ENCODE peak calls at places on chromosomes 3 and 15, in eight cellular contexts. One of them, this sample, is unnamed.

GRCh38 chr3:194488007-194488742 is 1.4 kb upstream of the ATP13A3 start:
- DNase-seq in astrocyte: peak; percentile 61
- DNase-seq in stomach: no peak
- DNase-seq in right cardiac atrium: no peak
- DNase-seq in upper lobe of right lung: no peak
- DNase-seq in neural progenitor cell: no peak
- DNase-seq in CD8-positive, alpha-beta T cell: no peak
- DNase-seq in upper lobe of left lung: no peak
- DNase-seq in this sample: no peak

GRCh38 chr3:27720899-27721716 is 1.0 kb downstream of the EOMES start:
- DNase-seq in stomach: no peak
- DNase-seq in CD8-positive, alpha-beta T cell: no peak
- DNase-seq in right cardiac atrium: no peak
- DNase-seq in astrocyte: no peak
- DNase-seq in upper lobe of left lung: peak; percentile 88
- DNase-seq in neural progenitor cell: peak; percentile 64
- DNase-seq in upper lobe of right lung: no peak
- DNase-seq in this sample: no peak

GRCh38 chr3:115931581-115931980 is 308.3 kb downstream of the GAP43 start:
- DNase-seq in upper lobe of left lung: no peak
- DNase-seq in neural progenitor cell: no peak
- DNase-seq in stomach: no peak
- DNase-seq in astrocyte: no peak
- DNase-seq in CD8-positive, alpha-beta T cell: no peak
- DNase-seq in right cardiac atrium: no peak
- DNase-seq in upper lobe of right lung: no peak
- DNase-seq in this sample: no peak

GRCh38 chr15:55357774-55358173 is 38.8 kb downstream of the PIGB start:
- DNase-seq in neural progenitor cell: no peak
- DNase-seq in right cardiac atrium: no peak
- DNase-seq in astrocyte: peak; percentile 77
- DNase-seq in stomach: no peak
- DNase-seq in upper lobe of left lung: no peak
- DNase-seq in upper lobe of right lung: no peak
- DNase-seq in CD8-positive, alpha-beta T cell: no peak
- DNase-seq in this sample: no peak

GRCh38 chr15:33125883-33126535 is 68.5 kb downstream of the FMN1 start:
- DNase-seq in neural progenitor cell: no peak
- DNase-seq in upper lobe of left lung: no peak
- DNase-seq in upper lobe of right lung: no peak
- DNase-seq in CD8-positive, alpha-beta T cell: no peak
- DNase-seq in astrocyte: no peak
- DNase-seq in stomach: no peak
- DNase-seq in right cardiac atrium: no peak
- DNase-seq in this sample: no peak

GRCh38 chr3:9841015-9841414 is 2.8 kb downstream of the RPUSD3 start:
- DNase-seq in astrocyte: no peak
- DNase-seq in CD8-positive, alpha-beta T cell: no peak
- DNase-seq in right cardiac atrium: no peak
- DNase-seq in stomach: no peak
- DNase-seq in upper lobe of left lung: no peak
- DNase-seq in neural progenitor cell: no peak
- DNase-seq in upper lobe of right lung: no peak
- DNase-seq in this sample: no peak

GRCh38 chr3:20837676-20838302 is 651.8 kb upstream of the SGO1 start:
- DNase-seq in right cardiac atrium: no peak
- DNase-seq in upper lobe of left lung: no peak
- DNase-seq in neural progenitor cell: no peak
- DNase-seq in upper lobe of right lung: no peak
- DNase-seq in stomach: peak; percentile 36
- DNase-seq in CD8-positive, alpha-beta T cell: no peak
- DNase-seq in astrocyte: no peak
- DNase-seq in this sample: no peak

GRCh38 chr3:170469151-170470062 is 50.7 kb downstream of the CLDN11 start:
- DNase-seq in right cardiac atrium: no peak
- DNase-seq in CD8-positive, alpha-beta T cell: no peak
- DNase-seq in upper lobe of right lung: no peak
- DNase-seq in upper lobe of left lung: no peak
- DNase-seq in astrocyte: peak; percentile 74
- DNase-seq in neural progenitor cell: no peak
- DNase-seq in stomach: no peak
- DNase-seq in this sample: no peak

GRCh38 chr3:33438284-33438668 is 1.9 kb downstream of the UBP1 start:
- DNase-seq in neural progenitor cell: peak; percentile 18
- DNase-seq in upper lobe of left lung: no peak
- DNase-seq in CD8-positive, alpha-beta T cell: no peak
- DNase-seq in astrocyte: peak; percentile 47
- DNase-seq in upper lobe of right lung: no peak
- DNase-seq in stomach: no peak
- DNase-seq in right cardiac atrium: no peak
- DNase-seq in this sample: no peak

GRCh38 chr3:5542472-5542871 is 355.0 kb downstream of the EDEM1 start:
- DNase-seq in right cardiac atrium: no peak
- DNase-seq in upper lobe of right lung: no peak
- DNase-seq in astrocyte: no peak
- DNase-seq in CD8-positive, alpha-beta T cell: no peak
- DNase-seq in stomach: no peak
- DNase-seq in upper lobe of left lung: no peak
- DNase-seq in neural progenitor cell: no peak
- DNase-seq in this sample: no peak

GRCh38 chr3:67947808-67948508 is 293.5 kb upstream of the SUCLG2 start:
- DNase-seq in upper lobe of left lung: no peak
- DNase-seq in astrocyte: no peak
- DNase-seq in stomach: no peak
- DNase-seq in CD8-positive, alpha-beta T cell: peak; percentile 50
- DNase-seq in upper lobe of right lung: no peak
- DNase-seq in neural progenitor cell: peak; percentile 69
- DNase-seq in right cardiac atrium: no peak
- DNase-seq in this sample: no peak

GRCh38 chr3:50126287-50127211 is 28.6 kb upstream of the SEMA3F start:
- DNase-seq in right cardiac atrium: no peak
- DNase-seq in upper lobe of right lung: peak; percentile 61
- DNase-seq in stomach: peak; percentile 65
- DNase-seq in upper lobe of left lung: no peak
- DNase-seq in neural progenitor cell: peak; percentile 48
- DNase-seq in CD8-positive, alpha-beta T cell: no peak
- DNase-seq in astrocyte: peak; percentile 23
- DNase-seq in this sample: no peak

GRCh38 chr3:123330441-123330991 is 118.4 kb downstream of the ADCY5 start:
- DNase-seq in upper lobe of left lung: no peak
- DNase-seq in neural progenitor cell: no peak
- DNase-seq in CD8-positive, alpha-beta T cell: no peak
- DNase-seq in stomach: no peak
- DNase-seq in right cardiac atrium: no peak
- DNase-seq in astrocyte: no peak
- DNase-seq in upper lobe of right lung: peak; percentile 61
- DNase-seq in this sample: no peak

GRCh38 chr15:26051771-26052685 is 188.9 kb upstream of the ATP10A start:
- DNase-seq in astrocyte: no peak
- DNase-seq in upper lobe of right lung: no peak
- DNase-seq in stomach: no peak
- DNase-seq in upper lobe of left lung: no peak
- DNase-seq in right cardiac atrium: peak; percentile 28
- DNase-seq in CD8-positive, alpha-beta T cell: no peak
- DNase-seq in neural progenitor cell: no peak
- DNase-seq in this sample: peak; percentile 43

GRCh38 chr3:185831195-185831594 is 6.4 kb upstream of the IGF2BP2 start:
- DNase-seq in CD8-positive, alpha-beta T cell: no peak
- DNase-seq in upper lobe of left lung: no peak
- DNase-seq in upper lobe of right lung: no peak
- DNase-seq in stomach: no peak
- DNase-seq in neural progenitor cell: no peak
- DNase-seq in astrocyte: no peak
- DNase-seq in right cardiac atrium: no peak
- DNase-seq in this sample: no peak

DNA sequence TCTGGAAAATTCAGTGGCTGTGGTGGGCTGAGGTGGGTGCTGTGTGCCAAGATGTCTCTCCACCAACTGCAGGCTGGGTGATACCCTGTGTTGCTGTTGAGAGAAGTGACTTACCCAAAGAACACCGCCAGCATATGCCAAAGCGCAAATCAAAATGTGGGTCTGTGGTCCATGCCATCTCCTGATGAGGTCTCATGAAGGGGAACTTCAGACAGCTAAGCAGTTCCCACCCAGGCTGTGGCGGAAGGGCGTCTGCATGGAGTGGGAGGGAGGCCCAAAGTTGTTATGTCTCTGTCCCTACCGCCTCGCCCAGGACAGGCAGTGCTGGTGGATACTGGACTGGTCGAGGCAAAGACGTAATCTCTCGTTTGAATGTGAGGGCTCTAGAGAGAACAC is 70.9 kb upstream of the PLXNA1 start:
- DNase-seq in upper lobe of left lung: no peak
- DNase-seq in right cardiac atrium: no peak
- DNase-seq in neural progenitor cell: no peak
- DNase-seq in stomach: no peak
- DNase-seq in upper lobe of right lung: no peak
- DNase-seq in astrocyte: no peak
- DNase-seq in CD8-positive, alpha-beta T cell: no peak
- DNase-seq in this sample: no peak
- H3K27me3 ChIP-seq in upper lobe of left lung: no peaks in the 10 kb centered on the region
- H3K27me3 ChIP-seq in right cardiac atrium: no peaks in the 10 kb centered on the region
- H3K27me3 ChIP-seq in neural progenitor cell: no peaks in the 10 kb centered on the region
- H3K27me3 ChIP-seq in stomach: no peaks in the 10 kb centered on the region
- H3K27me3 ChIP-seq in upper lobe of right lung: no peaks in the 10 kb centered on the region
- H3K27me3 ChIP-seq in astrocyte: no peaks in the 10 kb centered on the region
- H3K27me3 ChIP-seq in CD8-positive, alpha-beta T cell: no peaks in the 10 kb centered on the region
- H3K27me3 ChIP-seq in this sample: no peaks in the 10 kb centered on the region

DNA sequence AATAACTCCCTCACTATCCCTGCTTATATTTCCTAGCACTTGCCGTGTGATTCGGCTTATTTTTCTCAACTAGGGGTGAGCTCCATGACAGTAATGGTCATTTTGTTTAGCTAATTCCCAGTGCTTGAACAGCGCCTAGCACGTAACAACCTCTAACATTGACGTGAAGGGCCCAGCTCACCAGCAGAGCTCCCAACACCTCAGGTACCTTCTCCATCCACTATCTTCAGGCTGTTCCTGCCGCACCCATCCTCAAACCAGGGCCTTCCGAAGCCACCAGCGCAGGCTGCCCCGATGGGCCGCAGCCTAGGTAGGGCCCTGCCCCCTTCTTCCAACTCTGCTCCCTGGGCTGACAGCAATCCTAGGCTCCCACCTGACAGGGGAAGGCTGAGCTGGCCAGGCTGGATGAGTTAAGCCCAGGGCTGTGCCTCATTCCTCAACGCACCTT is 751 bp upstream of the RPS17 start:
- DNase-seq in astrocyte: peak; percentile 14
- DNase-seq in upper lobe of left lung: peak; percentile 77
- DNase-seq in upper lobe of right lung: peak; percentile 67
- DNase-seq in right cardiac atrium: no peak
- DNase-seq in neural progenitor cell: peak; percentile 33
- DNase-seq in CD8-positive, alpha-beta T cell: no peak
- DNase-seq in stomach: no peak
- DNase-seq in this sample: no peak
- H3K27me3 ChIP-seq in astrocyte: no peaks in the 10 kb centered on the region
- H3K27me3 ChIP-seq in upper lobe of left lung: no peaks in the 10 kb centered on the region
- H3K27me3 ChIP-seq in upper lobe of right lung: no peaks in the 10 kb centered on the region
- H3K27me3 ChIP-seq in right cardiac atrium: no peaks in the 10 kb centered on the region
- H3K27me3 ChIP-seq in neural progenitor cell: no peaks in the 10 kb centered on the region
- H3K27me3 ChIP-seq in CD8-positive, alpha-beta T cell: no peaks in the 10 kb centered on the region
- H3K27me3 ChIP-seq in stomach: no peaks in the 10 kb centered on the region
- H3K27me3 ChIP-seq in this sample: no peaks in the 10 kb centered on the region

DNA sequence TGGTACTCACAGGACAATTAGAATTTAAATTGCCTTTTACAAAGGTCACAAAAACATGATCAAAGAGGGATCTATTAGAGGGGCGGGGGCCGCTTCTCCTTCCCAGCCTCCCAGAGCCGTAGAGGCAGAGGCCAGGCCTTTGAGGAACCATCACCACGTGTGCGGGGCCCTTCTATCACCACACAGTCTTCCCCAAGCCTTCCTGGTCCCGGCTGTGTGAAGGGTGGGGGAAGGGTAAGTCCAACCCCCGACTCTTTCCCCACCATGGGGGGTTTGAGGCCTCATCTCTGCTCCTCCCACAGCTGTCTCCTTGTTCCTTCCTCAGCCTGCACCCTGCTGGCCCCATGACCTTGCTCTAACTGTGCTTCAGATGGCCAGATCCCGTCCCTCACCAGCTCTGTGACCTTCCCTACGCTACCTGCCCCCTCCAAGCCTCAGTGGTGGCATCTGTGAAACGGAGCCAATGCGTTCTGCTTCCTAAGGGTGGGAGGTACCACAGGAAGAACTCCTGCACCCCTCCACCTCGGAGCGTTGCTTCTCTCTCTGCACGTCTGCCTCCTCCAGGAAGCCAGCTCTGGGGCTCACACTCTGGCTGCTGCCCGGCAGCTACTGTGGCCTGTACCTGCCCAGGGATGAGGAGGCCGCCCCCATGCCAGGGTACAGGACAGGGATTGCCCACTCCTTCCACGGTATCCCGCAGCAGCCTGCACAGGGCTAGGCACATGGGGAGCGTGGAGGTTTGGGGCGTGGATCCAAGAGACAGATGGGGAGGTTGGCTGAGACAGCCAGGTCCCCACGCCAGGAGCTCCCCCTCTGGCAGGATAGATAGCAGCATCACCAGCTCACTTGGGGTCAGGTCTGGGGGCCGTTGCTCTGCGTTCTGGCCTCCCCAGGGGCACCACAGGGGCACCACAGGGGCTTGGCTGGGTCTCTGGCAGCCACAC is 83.8 kb downstream of the LINGO1 start:
- DNase-seq in right cardiac atrium: no peak
- DNase-seq in stomach: no peak
- DNase-seq in CD8-positive, alpha-beta T cell: no peak
- DNase-seq in upper lobe of left lung: peak; percentile 40
- DNase-seq in neural progenitor cell: peak; percentile 39
- DNase-seq in astrocyte: no peak
- DNase-seq in upper lobe of right lung: no peak
- DNase-seq in this sample: peak; percentile 42
- H3K27me3 ChIP-seq in right cardiac atrium: no peaks in the 10 kb centered on the region
- H3K27me3 ChIP-seq in stomach: no peaks in the 10 kb centered on the region
- H3K27me3 ChIP-seq in CD8-positive, alpha-beta T cell: no peaks in the 10 kb centered on the region
- H3K27me3 ChIP-seq in upper lobe of left lung: no peaks in the 10 kb centered on the region
- H3K27me3 ChIP-seq in neural progenitor cell: no peaks in the 10 kb centered on the region
- H3K27me3 ChIP-seq in astrocyte: no peaks in the 10 kb centered on the region
- H3K27me3 ChIP-seq in upper lobe of right lung: no peaks in the 10 kb centered on the region
- H3K27me3 ChIP-seq in this sample: no peaks in the 10 kb centered on the region

GRCh38 chr3:10994311-10994710 is 1.8 kb downstream of the SLC6A1 start:
- DNase-seq in stomach: no peak
- DNase-seq in neural progenitor cell: peak; percentile 23
- DNase-seq in upper lobe of right lung: no peak
- DNase-seq in upper lobe of left lung: no peak
- DNase-seq in CD8-positive, alpha-beta T cell: no peak
- DNase-seq in astrocyte: no peak
- DNase-seq in right cardiac atrium: no peak
- DNase-seq in this sample: no peak

GRCh38 chr3:10995871-10996270 is 3.3 kb downstream of the SLC6A1 start:
- DNase-seq in neural progenitor cell: no peak
- DNase-seq in right cardiac atrium: no peak
- DNase-seq in upper lobe of right lung: no peak
- DNase-seq in stomach: no peak
- DNase-seq in astrocyte: no peak
- DNase-seq in CD8-positive, alpha-beta T cell: no peak
- DNase-seq in upper lobe of left lung: no peak
- DNase-seq in this sample: no peak

GRCh38 chr3:10992946-10993728 is 589 bp downstream of the SLC6A1 start:
- DNase-seq in upper lobe of left lung: peak; percentile 76
- DNase-seq in upper lobe of right lung: no peak
- DNase-seq in astrocyte: no peak
- DNase-seq in CD8-positive, alpha-beta T cell: no peak
- DNase-seq in right cardiac atrium: no peak
- DNase-seq in neural progenitor cell: peak; percentile 39
- DNase-seq in stomach: no peak
- DNase-seq in this sample: no peak

GRCh38 chr3:10992017-10992945 is at the start of gene SLC6A1:
- DNase-seq in CD8-positive, alpha-beta T cell: no peak
- DNase-seq in upper lobe of left lung: peak; percentile 63
- DNase-seq in neural progenitor cell: peak; percentile 73
- DNase-seq in upper lobe of right lung: no peak
- DNase-seq in astrocyte: no peak
- DNase-seq in right cardiac atrium: no peak
- DNase-seq in stomach: no peak
- DNase-seq in this sample: peak; percentile 58

GRCh38 chr3:10993729-10994065 is 1.1 kb downstream of the SLC6A1 start:
- DNase-seq in stomach: no peak
- DNase-seq in right cardiac atrium: no peak
- DNase-seq in upper lobe of left lung: no peak
- DNase-seq in upper lobe of right lung: no peak
- DNase-seq in astrocyte: no peak
- DNase-seq in neural progenitor cell: no peak
- DNase-seq in CD8-positive, alpha-beta T cell: no peak
- DNase-seq in this sample: no peak
- H3K27me3 ChIP-seq in stomach: peaks cover 91% of the 10 kb centered on the region
- H3K27me3 ChIP-seq in right cardiac atrium: no peaks in the 10 kb centered on the region
- H3K27me3 ChIP-seq in upper lobe of left lung: peaks cover 18% of the 10 kb centered on the region
- H3K27me3 ChIP-seq in upper lobe of right lung: peaks cover 40% of the 10 kb centered on the region
- H3K27me3 ChIP-seq in astrocyte: peaks cover 88% of the 10 kb centered on the region
- H3K27me3 ChIP-seq in neural progenitor cell: peaks cover 89% of the 10 kb centered on the region
- H3K27me3 ChIP-seq in CD8-positive, alpha-beta T cell: peaks cover 7% of the 10 kb centered on the region
- H3K27me3 ChIP-seq in this sample: no peaks in the 10 kb centered on the region